ENCODE peak calls at places on chromosomes 3 and 15, in ten cellular contexts. One of them, this sample, is unnamed.

GRCh38 chr3:132090921-132091320 is 56.1 kb upstream of the CPNE4 start:
- DNase-seq in B cell: no peak
- DNase-seq in T-helper 9 cell: no peak
- DNase-seq in right lobe of liver: no peak
- DNase-seq in fibroblast of lung: no peak
- DNase-seq in adipocyte: no peak
- DNase-seq in activated CD4-positive, alpha-beta T cell treated with anti-CD3 and anti-CD28 coated beads, Interleukin-2, amount 50 U/mL, for 4 hours: no peak
- DNase-seq in H7: no peak
- DNase-seq in A549: no peak
- DNase-seq in nucleus accumbens: no peak
- DNase-seq in this sample: no peak

GRCh38 chr15:90001062-90001682 is at the start of gene ZNF710:
- DNase-seq in B cell: peak; percentile 76
- DNase-seq in T-helper 9 cell: no peak
- DNase-seq in right lobe of liver: no peak
- DNase-seq in fibroblast of lung: peak; percentile 80
- DNase-seq in adipocyte: peak; percentile 81
- DNase-seq in activated CD4-positive, alpha-beta T cell treated with anti-CD3 and anti-CD28 coated beads, Interleukin-2, amount 50 U/mL, for 4 hours: no peak
- DNase-seq in H7: peak; percentile 89
- DNase-seq in A549: peak; percentile 58
- DNase-seq in nucleus accumbens: no peak
- DNase-seq in this sample: peak; percentile 43

GRCh38 chr15:39156166-39156565 is 424.7 kb upstream of the THBS1 start:
- DNase-seq in B cell: no peak
- DNase-seq in T-helper 9 cell: no peak
- DNase-seq in right lobe of liver: no peak
- DNase-seq in fibroblast of lung: peak; percentile 45
- DNase-seq in adipocyte: peak; percentile 42
- DNase-seq in activated CD4-positive, alpha-beta T cell treated with anti-CD3 and anti-CD28 coated beads, Interleukin-2, amount 50 U/mL, for 4 hours: no peak
- DNase-seq in H7: no peak
- DNase-seq in A549: no peak
- DNase-seq in nucleus accumbens: no peak
- DNase-seq in this sample: no peak

GRCh38 chr15:47184003-47184404 is 533.3 kb upstream of the SEMA6D start:
- DNase-seq in B cell: no peak
- DNase-seq in T-helper 9 cell: no peak
- DNase-seq in right lobe of liver: peak; percentile 61
- DNase-seq in fibroblast of lung: no peak
- DNase-seq in adipocyte: no peak
- DNase-seq in activated CD4-positive, alpha-beta T cell treated with anti-CD3 and anti-CD28 coated beads, Interleukin-2, amount 50 U/mL, for 4 hours: no peak
- DNase-seq in H7: peak; percentile 69
- DNase-seq in A549: no peak
- DNase-seq in nucleus accumbens: peak; percentile 2
- DNase-seq in this sample: no peak

GRCh38 chr3:52190294-52190841 is 7.6 kb upstream of the ALAS1 start:
- DNase-seq in B cell: no peak
- DNase-seq in T-helper 9 cell: no peak
- DNase-seq in right lobe of liver: peak; percentile 54
- DNase-seq in fibroblast of lung: peak; percentile 92
- DNase-seq in adipocyte: peak; percentile 25
- DNase-seq in activated CD4-positive, alpha-beta T cell treated with anti-CD3 and anti-CD28 coated beads, Interleukin-2, amount 50 U/mL, for 4 hours: no peak
- DNase-seq in H7: peak; percentile 31
- DNase-seq in A549: no peak
- DNase-seq in nucleus accumbens: no peak
- DNase-seq in this sample: peak; percentile 46

GRCh38 chr15:85910796-85911195 is 116.1 kb upstream of the KLHL25 start:
- DNase-seq in B cell: no peak
- DNase-seq in T-helper 9 cell: no peak
- DNase-seq in right lobe of liver: no peak
- DNase-seq in fibroblast of lung: no peak
- DNase-seq in adipocyte: no peak
- DNase-seq in activated CD4-positive, alpha-beta T cell treated with anti-CD3 and anti-CD28 coated beads, Interleukin-2, amount 50 U/mL, for 4 hours: no peak
- DNase-seq in H7: no peak
- DNase-seq in A549: peak; percentile 11
- DNase-seq in nucleus accumbens: no peak
- DNase-seq in this sample: peak; percentile 79

GRCh38 chr15:92149029-92149428 is 244.7 kb upstream of the ST8SIA2 start:
- DNase-seq in B cell: no peak
- DNase-seq in T-helper 9 cell: no peak
- DNase-seq in right lobe of liver: no peak
- DNase-seq in fibroblast of lung: no peak
- DNase-seq in adipocyte: peak; percentile 80
- DNase-seq in activated CD4-positive, alpha-beta T cell treated with anti-CD3 and anti-CD28 coated beads, Interleukin-2, amount 50 U/mL, for 4 hours: no peak
- DNase-seq in H7: no peak
- DNase-seq in A549: no peak
- DNase-seq in nucleus accumbens: no peak
- DNase-seq in this sample: no peak

GRCh38 chr3:146968204-146968651 is 363.1 kb upstream of the PLSCR5 start:
- DNase-seq in B cell: no peak
- DNase-seq in T-helper 9 cell: no peak
- DNase-seq in right lobe of liver: no peak
- DNase-seq in fibroblast of lung: peak; percentile 42
- DNase-seq in adipocyte: peak; percentile 79
- DNase-seq in activated CD4-positive, alpha-beta T cell treated with anti-CD3 and anti-CD28 coated beads, Interleukin-2, amount 50 U/mL, for 4 hours: no peak
- DNase-seq in H7: no peak
- DNase-seq in A549: no peak
- DNase-seq in nucleus accumbens: no peak
- DNase-seq in this sample: no peak

GRCh38 chr15:32794973-32795372 is 77.2 kb downstream of the GREM1 start:
- DNase-seq in B cell: no peak
- DNase-seq in T-helper 9 cell: no peak
- DNase-seq in right lobe of liver: no peak
- DNase-seq in fibroblast of lung: no peak
- DNase-seq in adipocyte: peak; percentile 15
- DNase-seq in activated CD4-positive, alpha-beta T cell treated with anti-CD3 and anti-CD28 coated beads, Interleukin-2, amount 50 U/mL, for 4 hours: no peak
- DNase-seq in H7: no peak
- DNase-seq in A549: no peak
- DNase-seq in nucleus accumbens: no peak
- DNase-seq in this sample: no peak

GRCh38 chr3:133563186-133563591 is 10.3 kb upstream of the CDV3 start:
- DNase-seq in B cell: no peak
- DNase-seq in T-helper 9 cell: no peak
- DNase-seq in right lobe of liver: no peak
- DNase-seq in fibroblast of lung: peak; percentile 33
- DNase-seq in adipocyte: peak; percentile 82
- DNase-seq in activated CD4-positive, alpha-beta T cell treated with anti-CD3 and anti-CD28 coated beads, Interleukin-2, amount 50 U/mL, for 4 hours: no peak
- DNase-seq in H7: no peak
- DNase-seq in A549: no peak
- DNase-seq in nucleus accumbens: no peak
- DNase-seq in this sample: no peak

GRCh38 chr3:133282239-133282638 is 117.6 kb upstream of the BFSP2 start:
- DNase-seq in B cell: no peak
- DNase-seq in T-helper 9 cell: no peak
- DNase-seq in right lobe of liver: no peak
- DNase-seq in fibroblast of lung: peak; percentile 21
- DNase-seq in adipocyte: peak; percentile 24
- DNase-seq in activated CD4-positive, alpha-beta T cell treated with anti-CD3 and anti-CD28 coated beads, Interleukin-2, amount 50 U/mL, for 4 hours: no peak
- DNase-seq in H7: no peak
- DNase-seq in A549: no peak
- DNase-seq in nucleus accumbens: no peak
- DNase-seq in this sample: no peak

GRCh38 chr3:124860599-124860998 is 26.6 kb downstream of the ITGB5 start:
- DNase-seq in B cell: no peak
- DNase-seq in T-helper 9 cell: no peak
- DNase-seq in right lobe of liver: no peak
- DNase-seq in fibroblast of lung: peak; percentile 89
- DNase-seq in adipocyte: peak; percentile 96
- DNase-seq in activated CD4-positive, alpha-beta T cell treated with anti-CD3 and anti-CD28 coated beads, Interleukin-2, amount 50 U/mL, for 4 hours: no peak
- DNase-seq in H7: no peak
- DNase-seq in A549: peak; percentile 94
- DNase-seq in nucleus accumbens: no peak
- DNase-seq in this sample: peak; percentile 50

GRCh38 chr3:102165367-102165766 is 269.4 kb upstream of the ZPLD1 start:
- DNase-seq in B cell: no peak
- DNase-seq in T-helper 9 cell: no peak
- DNase-seq in right lobe of liver: no peak
- DNase-seq in fibroblast of lung: peak; percentile 67
- DNase-seq in adipocyte: peak; percentile 48
- DNase-seq in activated CD4-positive, alpha-beta T cell treated with anti-CD3 and anti-CD28 coated beads, Interleukin-2, amount 50 U/mL, for 4 hours: no peak
- DNase-seq in H7: no peak
- DNase-seq in A549: no peak
- DNase-seq in nucleus accumbens: no peak
- DNase-seq in this sample: no peak

GRCh38 chr15:41777421-41777973 is 3.2 kb downstream of the MAPKBP1 start:
- DNase-seq in B cell: no peak
- DNase-seq in T-helper 9 cell: no peak
- DNase-seq in right lobe of liver: no peak
- DNase-seq in fibroblast of lung: no peak
- DNase-seq in adipocyte: no peak
- DNase-seq in activated CD4-positive, alpha-beta T cell treated with anti-CD3 and anti-CD28 coated beads, Interleukin-2, amount 50 U/mL, for 4 hours: no peak
- DNase-seq in H7: no peak
- DNase-seq in A549: no peak
- DNase-seq in nucleus accumbens: no peak
- DNase-seq in this sample: no peak

This sample was measured in prostate gland.